ENCODE peak calls at places on chromosome 9, in eight cellular contexts. G is GM12878, I is fibroblast of lung, V is HCT116, N is neural progenitor cell, Q is hepatocyte, Z is GM23338, M is HepG2. A is an unnamed sample.
A peak's percentile ranks its signal among the peaks of the same experiment; 100 is the strongest.

GRCh38 chr9:134381671-134382505 is 55.6 kb downstream of the RXRA start:
- DNase-seq in V (no peak), Z (no peak), N (no peak), Q (peak; percentile 36), M (peak; percentile 21), G (no peak), I (peak; percentile 54), A (no peak)

GRCh38 chr9:92607773-92608172 is 62.2 kb downstream of the IPPK start:
- DNase-seq in M (no peak), Z (no peak), Q (peak; percentile 37), G (no peak), V (no peak), N (no peak), I (peak; percentile 90), A (no peak)

GRCh38 chr9:124006448-124007156 is 5.0 kb upstream of the LHX2 start:
- DNase-seq in N (peak; percentile 61), I (no peak), Z (peak; percentile 34), V (no peak), M (no peak), G (no peak), Q (no peak), A (no peak)

GRCh38 chr9:113426701-113427100 is 16.2 kb downstream of the C9orf43 start:
- DNase-seq in G (no peak), Q (no peak), V (no peak), M (no peak), I (no peak), Z (no peak), N (no peak), A (no peak)

GRCh38 chr9:20636883-20637440 is 14.7 kb upstream of the MLLT3 start:
- DNase-seq in G (no peak), Q (peak; percentile 40), M (no peak), Z (peak; percentile 58), I (peak; percentile 36), V (no peak), N (no peak), A (peak; percentile 92)

GRCh38 chr9:17134843-17135577 is at the start of gene CNTLN:
- DNase-seq in M (peak; percentile 67), V (peak; percentile 41), I (peak; percentile 82), Z (peak; percentile 94), G (no peak), N (peak; percentile 89), Q (peak; percentile 93), A (peak; percentile 83)

GRCh38 chr9:106675780-106676179 is 187.2 kb upstream of the ZNF462 start:
- DNase-seq in I (no peak), G (no peak), N (no peak), V (no peak), Z (no peak), Q (no peak), M (no peak), A (no peak)

GRCh38 chr9:85978496-85978895 is 37.5 kb downstream of the NAA35 start:
- DNase-seq in M (no peak), I (no peak), V (no peak), N (peak; percentile 4), Z (no peak), G (no peak), Q (no peak), A (peak; percentile 16)

GRCh38 chr9:114366334-114367128 is 21.3 kb downstream of the AKNA start:
- DNase-seq in M (no peak), V (no peak), I (peak; percentile 92), Q (peak; percentile 65), Z (no peak), G (no peak), N (no peak), A (peak; percentile 55)

DNA sequence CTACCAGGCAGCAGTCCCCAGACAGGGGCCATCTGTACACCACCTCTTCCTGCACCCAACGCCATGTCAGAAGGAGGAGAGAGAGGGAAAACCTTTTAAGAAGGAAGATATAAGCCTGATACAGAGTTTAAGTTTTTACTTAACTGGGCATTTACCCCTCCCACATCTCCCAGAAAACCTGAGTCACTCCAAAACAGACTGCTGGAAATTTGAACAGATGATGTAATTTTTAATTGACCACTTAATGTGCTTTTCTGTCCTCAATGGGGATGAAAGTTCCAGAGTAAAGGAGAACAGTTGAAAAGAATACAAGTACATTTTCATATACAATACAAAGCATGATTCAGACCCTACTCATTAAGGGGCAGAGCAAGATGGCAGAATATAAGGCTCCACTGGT is 63.9 kb downstream of the TTC39B start:
- DNase-seq in M (no peak), G (no peak), Q (no peak), V (no peak), I (peak; percentile 54), Z (no peak), N (no peak), A (no peak)
- H3K4me1 ChIP-seq in M (peaks cover 10% of the 10 kb centered on the region), G (no peaks in the 10 kb centered on the region), Q (no peaks in the 10 kb centered on the region), V (peaks cover 9% of the 10 kb centered on the region), I (peaks cover 4% of the 10 kb centered on the region), Z (peaks cover 29% of the 10 kb centered on the region), N (no peaks in the 10 kb centered on the region), A (no peaks in the 10 kb centered on the region)

GRCh38 chr9:131275332-131276106 is 791 bp downstream of the FAM78A start:
- DNase-seq in Z (peak; percentile 72), Q (no peak), V (no peak), G (no peak), M (peak; percentile 48), I (no peak), N (peak; percentile 76), A (no peak)

GRCh38 chr9:131277673-131278420 is 1.5 kb upstream of the FAM78A start:
- DNase-seq in Q (peak; percentile 88), M (peak; percentile 43), N (peak; percentile 96), I (peak; percentile 79), V (peak; percentile 35), G (no peak), Z (peak; percentile 96), A (peak; percentile 96)

GRCh38 chr9:131274674-131275331 is 1.5 kb downstream of the FAM78A start:
- DNase-seq in Q (no peak), Z (no peak), N (no peak), G (no peak), I (no peak), M (no peak), V (no peak), A (no peak)

GRCh38 chr9:131273791-131274673 is 2.3 kb downstream of the FAM78A start:
- DNase-seq in N (no peak), Z (no peak), G (no peak), I (no peak), Q (no peak), M (no peak), V (no peak), A (no peak)

GRCh38 chr9:131276107-131276888 is at the start of gene FAM78A:
- DNase-seq in I (peak; percentile 10), Z (peak; percentile 69), M (no peak), N (peak; percentile 63), G (no peak), V (no peak), Q (peak; percentile 35), A (no peak)
- TF ChIP-seq EZH2 in I (peak; percentile 89), Z (peak; percentile 45), M (no peak), N (peak; percentile 88), G (no peak), V (no peak), Q (peak; percentile 54), A (no peak)

DNA sequence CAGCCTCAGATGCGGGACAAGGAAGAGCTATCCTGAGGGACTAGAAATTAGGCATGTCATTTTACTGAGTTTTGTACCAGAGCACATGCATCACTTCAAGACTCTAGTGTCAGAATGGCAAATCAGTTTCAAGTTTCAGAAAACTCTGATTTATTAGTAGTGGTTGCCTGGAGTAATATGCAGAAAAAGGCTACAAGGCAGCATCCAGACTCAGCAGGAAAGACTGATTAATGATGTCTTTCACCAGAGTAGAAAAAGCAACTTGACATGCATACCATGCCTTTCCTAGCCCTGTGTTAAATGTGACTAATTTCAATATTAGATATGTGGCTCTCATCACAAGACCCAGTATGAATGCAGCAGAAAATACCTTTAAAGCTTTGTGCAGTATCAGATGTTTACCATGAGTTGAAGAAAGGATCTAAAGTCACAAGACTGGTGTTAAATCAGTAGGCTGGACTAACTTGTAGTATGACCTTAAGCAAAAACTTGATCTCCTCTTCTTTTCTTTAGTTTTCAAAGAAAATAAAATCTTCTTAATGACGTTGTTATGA is 1251.2 kb upstream of the C9orf72 start:
- DNase-seq in Q (no peak), V (no peak), I (no peak), M (no peak), G (no peak), Z (no peak), N (no peak), A (peak; percentile 75)
- H3K4me1 ChIP-seq in Q (no peaks in the 10 kb centered on the region), V (no peaks in the 10 kb centered on the region), I (no peaks in the 10 kb centered on the region), M (no peaks in the 10 kb centered on the region), G (no peaks in the 10 kb centered on the region), Z (peaks cover 46% of the 10 kb centered on the region), N (peaks cover 11% of the 10 kb centered on the region), A (peaks cover 46% of the 10 kb centered on the region)

GRCh38 chr9:34589656-34590375 is at the start of gene CNTFR:
- DNase-seq in Q (peak; percentile 69), M (no peak), Z (peak; percentile 79), G (no peak), V (no peak), I (no peak), N (peak; percentile 88), A (peak; percentile 58)
- TF ChIP-seq EZH2 in Q (peak; percentile 7), M (no peak), Z (no peak), G (no peak), V (no peak), I (peak; percentile 19), N (no peak), A (no peak)

GRCh38 chr9:129143461-129143927 is 32.3 kb downstream of the PTPA start:
- DNase-seq in Q (peak; percentile 64), V (no peak), G (no peak), N (no peak), I (peak; percentile 91), Z (peak; percentile 78), M (peak; percentile 48), A (no peak)
- H3K4me1 ChIP-seq in Q (peaks cover 75% of the 10 kb centered on the region), V (peaks cover 74% of the 10 kb centered on the region), G (peaks cover 44% of the 10 kb centered on the region), N (peaks cover 55% of the 10 kb centered on the region), I (peaks cover 64% of the 10 kb centered on the region), Z (peaks cover 59% of the 10 kb centered on the region), M (peaks cover 64% of the 10 kb centered on the region), A (peaks cover 49% of the 10 kb centered on the region)

GRCh38 chr9:93954436-93955355 is at the start of gene BARX1:
- DNase-seq in G (no peak), V (no peak), N (peak; percentile 71), I (no peak), Q (no peak), Z (peak; percentile 55), M (no peak), A (peak; percentile 40)
- TF ChIP-seq EZH2 in G (no peak), V (no peak), N (no peak), I (peak; percentile 73), Q (peak; percentile 74), Z (peak; percentile 93), M (no peak), A (peak; percentile 62)

DNA sequence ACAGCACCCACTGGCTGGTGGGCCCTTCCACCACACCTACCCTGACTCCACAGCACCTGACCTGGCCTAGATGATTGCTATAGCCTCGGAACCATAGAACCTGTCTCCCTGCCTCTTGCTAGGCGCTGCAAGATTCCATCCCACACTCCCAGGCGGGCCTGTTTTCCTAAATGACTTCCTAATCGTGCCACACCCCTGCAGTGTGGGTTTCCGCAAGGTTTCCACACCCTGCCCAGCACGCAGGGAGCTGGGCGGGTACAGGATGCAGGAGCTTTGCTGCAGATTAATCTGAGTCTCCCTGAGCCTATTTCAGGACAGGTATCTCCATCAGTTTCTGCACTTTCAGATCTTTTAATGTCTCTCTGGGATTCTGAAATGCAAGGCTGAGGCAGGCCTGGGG is 62.9 kb downstream of the SHB start:
- DNase-seq in Z (no peak), Q (no peak), G (no peak), M (no peak), N (no peak), I (no peak), V (no peak), A (no peak)
- H3K4me1 ChIP-seq in Z (peaks cover 23% of the 10 kb centered on the region), Q (peaks cover 21% of the 10 kb centered on the region), G (peaks cover 18% of the 10 kb centered on the region), M (peaks cover 37% of the 10 kb centered on the region), N (peaks cover 7% of the 10 kb centered on the region), I (peaks cover 29% of the 10 kb centered on the region), V (peaks cover 81% of the 10 kb centered on the region), A (peaks cover 21% of the 10 kb centered on the region)

GRCh38 chr9:121388140-121388925 is 18.3 kb upstream of the STOM start:
- DNase-seq in V (no peak), M (no peak), Z (no peak), N (no peak), G (no peak), Q (no peak), I (peak; percentile 42), A (no peak)
- TF ChIP-seq EZH2 in V (no peak), M (no peak), Z (no peak), N (no peak), G (no peak), Q (no peak), I (no peak), A (no peak)